ENCODE peak calls at places on chromosomes 3 and 15, in ten cellular contexts. A is Peyer's patch, Z is A549, E is HCT116, Y is K562, C is right lobe of liver, N is heart left ventricle, O is spleen, U is stomach, R is adrenal gland. P is an unnamed sample.

GRCh38 chr15:44738340-44738984 is 2.1 kb downstream of the TRIM69 start:
- DNase-seq in A (no peak), Z (peak), E (peak), Y (peak), C (no peak), N (no peak), O (no peak), U (no peak), R (no peak), P (peak)

GRCh38 chr3:9349321-9350117 is 13.3 kb upstream of the THUMPD3 start:
- DNase-seq in A (no peak), Z (no peak), E (no peak), Y (no peak), C (peak), N (no peak), O (no peak), U (no peak), R (peak), P (no peak)

GRCh38 chr15:89551502-89551901 is 23.8 kb upstream of the TICRR start:
- DNase-seq in A (no peak), Z (no peak), E (no peak), Y (no peak), C (no peak), N (no peak), O (no peak), U (no peak), R (no peak), P (no peak)

GRCh38 chr3:105836533-105836932 is 32.3 kb downstream of the CBLB start:
- DNase-seq in A (peak), Z (no peak), E (no peak), Y (no peak), C (no peak), N (peak), O (no peak), U (no peak), R (no peak), P (no peak)

GRCh38 chr3:100525753-100526612 is 33.6 kb downstream of the TMEM45A start:
- DNase-seq in A (no peak), Z (peak), E (peak), Y (no peak), C (no peak), N (peak), O (no peak), U (no peak), R (no peak), P (no peak)

GRCh38 chr3:104102386-104102785 is 1264.3 kb upstream of the ALCAM start:
- DNase-seq in A (no peak), Z (peak), E (peak), Y (no peak), C (peak), N (no peak), O (no peak), U (no peak), R (no peak), P (peak)

GRCh38 chr3:34283743-34284142 is 485.3 kb downstream of the PDCD6IP start:
- DNase-seq in A (no peak), Z (no peak), E (no peak), Y (no peak), C (no peak), N (no peak), O (no peak), U (no peak), R (no peak), P (no peak)

GRCh38 chr15:30038667-30039523 is 43.9 kb upstream of the GOLGA8J start:
- DNase-seq in A (peak), Z (peak), E (no peak), Y (no peak), C (peak), N (no peak), O (no peak), U (no peak), R (peak), P (no peak)

GRCh38 chr15:80176443-80176842 is 23.6 kb downstream of the FAH start:
- DNase-seq in A (no peak), Z (no peak), E (no peak), Y (no peak), C (peak), N (no peak), O (no peak), U (peak), R (peak), P (no peak)

GRCh38 chr3:173078525-173078924 is 62.5 kb downstream of the SPATA16 start:
- DNase-seq in A (no peak), Z (no peak), E (no peak), Y (no peak), C (no peak), N (no peak), O (no peak), U (no peak), R (no peak), P (no peak)

GRCh38 chr15:88484781-88485246 is 17.3 kb downstream of the MRPS11 start:
- DNase-seq in A (no peak), Z (no peak), E (no peak), Y (no peak), C (no peak), N (no peak), O (no peak), U (no peak), R (no peak), P (no peak)

GRCh38 chr15:51229907-51230328 is 108.5 kb downstream of the CYP19A1 start:
- DNase-seq in A (no peak), Z (peak), E (no peak), Y (peak), C (no peak), N (no peak), O (no peak), U (no peak), R (no peak), P (peak)

GRCh38 chr15:31084176-31084575 is 17.3 kb downstream of the TRPM1 start:
- DNase-seq in A (no peak), Z (no peak), E (no peak), Y (no peak), C (no peak), N (no peak), O (no peak), U (no peak), R (no peak), P (no peak)

GRCh38 chr3:132344666-132345280 is 27.6 kb downstream of the ACP3 start:
- DNase-seq in A (no peak), Z (no peak), E (peak), Y (no peak), C (no peak), N (no peak), O (no peak), U (no peak), R (no peak), P (no peak)

GRCh38 chr3:174377684-174378083 is 481.4 kb upstream of the NAALADL2 start:
- DNase-seq in A (no peak), Z (no peak), E (no peak), Y (no peak), C (no peak), N (no peak), O (no peak), U (no peak), R (no peak), P (no peak)

GRCh38 chr3:192802957-192803899 is 75.9 kb upstream of the FGF12 start:
- DNase-seq in A (no peak), Z (peak), E (peak), Y (peak), C (no peak), N (no peak), O (no peak), U (no peak), R (no peak), P (peak)

GRCh38 chr3:62493116-62493801 is 119.9 kb upstream of the FEZF2 start:
- DNase-seq in A (no peak), Z (no peak), E (no peak), Y (peak), C (no peak), N (no peak), O (no peak), U (no peak), R (no peak), P (no peak)

GRCh38 chr3:168427830-168428471 is 332.2 kb upstream of the GOLIM4 start:
- DNase-seq in A (no peak), Z (no peak), E (no peak), Y (no peak), C (no peak), N (no peak), O (no peak), U (no peak), R (no peak), P (no peak)

GRCh38 chr15:75174102-75174501 is 27.6 kb upstream of the C15orf39 start:
- DNase-seq in A (no peak), Z (no peak), E (no peak), Y (no peak), C (no peak), N (no peak), O (no peak), U (no peak), R (no peak), P (no peak)

GRCh38 chr3:33954956-33955355 is 156.5 kb downstream of the PDCD6IP start:
- DNase-seq in A (no peak), Z (peak), E (no peak), Y (peak), C (no peak), N (no peak), O (no peak), U (no peak), R (no peak), P (peak)

GRCh38 chr3:113166719-113167492 is 44.5 kb upstream of the BOC start:
- DNase-seq in A (no peak), Z (no peak), E (no peak), Y (no peak), C (no peak), N (peak), O (no peak), U (no peak), R (peak), P (no peak)

GRCh38 chr15:69265347-69265955 is 33.3 kb upstream of the PAQR5 start:
- DNase-seq in A (no peak), Z (peak), E (peak), Y (no peak), C (no peak), N (no peak), O (no peak), U (no peak), R (no peak), P (peak)

GRCh38 chr3:64673159-64673715 is 14.6 kb downstream of the ADAMTS9 start:
- DNase-seq in A (no peak), Z (no peak), E (no peak), Y (no peak), C (no peak), N (no peak), O (no peak), U (no peak), R (no peak), P (no peak)

GRCh38 chr3:58150800-58151199 is 60.0 kb downstream of the DNASE1L3 start:
- DNase-seq in A (no peak), Z (no peak), E (no peak), Y (no peak), C (no peak), N (no peak), O (no peak), U (no peak), R (no peak), P (no peak)

GRCh38 chr3:186772886-186773417 is 10.4 kb upstream of the EIF4A2 start:
- DNase-seq in A (peak), Z (no peak), E (no peak), Y (no peak), C (peak), N (peak), O (peak), U (peak), R (peak), P (peak)

GRCh38 chr3:23244642-23245041 is 41.5 kb downstream of the UBE2E2 start:
- DNase-seq in A (no peak), Z (no peak), E (no peak), Y (no peak), C (no peak), N (no peak), O (no peak), U (no peak), R (no peak), P (no peak)
- TF ChIP-seq POLR2A in A (no peak), Z (no peak), E (no peak), Y (no peak), C (no peak), N (no peak), O (no peak), U (no peak), R (no peak), P (no peak)

GRCh38 chr3:141233457-141234161 is 2.0 kb downstream of the PXYLP1 start:
- DNase-seq in A (no peak), Z (no peak), E (no peak), Y (no peak), C (no peak), N (no peak), O (no peak), U (no peak), R (no peak), P (no peak)

GRCh38 chr3:141230293-141230692 is 1.3 kb upstream of the PXYLP1 start:
- DNase-seq in A (no peak), Z (no peak), E (no peak), Y (no peak), C (no peak), N (no peak), O (no peak), U (no peak), R (no peak), P (no peak)

GRCh38 chr3:141229132-141229531 is 2.5 kb upstream of the PXYLP1 start:
- DNase-seq in A (no peak), Z (no peak), E (no peak), Y (no peak), C (no peak), N (no peak), O (no peak), U (no peak), R (no peak), P (no peak)

GRCh38 chr3:141231923-141232861 is 567 bp downstream of the PXYLP1 start:
- DNase-seq in A (peak), Z (no peak), E (no peak), Y (peak), C (peak), N (peak), O (peak), U (peak), R (peak), P (peak)

GRCh38 chr3:141231101-141231922 is at the start of gene PXYLP1:
- DNase-seq in A (peak), Z (peak), E (peak), Y (peak), C (peak), N (peak), O (peak), U (peak), R (peak), P (peak)
- TF ChIP-seq POLR2A in A (peak), Z (peak), E (peak), Y (peak), C (peak), N (no peak), O (peak), U (no peak), R (peak), P (peak)

GRCh38 chr15:68197170-68197492 is 8.0 kb downstream of the CALML4 start:
- DNase-seq in A (peak), Z (no peak), E (no peak), Y (no peak), C (peak), N (no peak), O (no peak), U (no peak), R (no peak), P (no peak)
- TF ChIP-seq POLR2A in A (no peak), Z (no peak), E (no peak), Y (no peak), C (no peak), N (no peak), O (no peak), U (no peak), R (no peak), P (no peak)

GRCh38 chr3:4981688-4982494 is 2.7 kb downstream of the BHLHE40 start:
- DNase-seq in A (no peak), Z (peak), E (no peak), Y (peak), C (no peak), N (no peak), O (no peak), U (no peak), R (peak), P (peak)

GRCh38 chr3:4978966-4979400 is 254 bp upstream of the BHLHE40 start:
- DNase-seq in A (peak), Z (peak), E (peak), Y (peak), C (peak), N (peak), O (peak), U (peak), R (peak), P (peak)

GRCh38 chr3:4979401-4980228 is at the start of gene BHLHE40:
- DNase-seq in A (peak), Z (no peak), E (no peak), Y (no peak), C (no peak), N (no peak), O (peak), U (no peak), R (peak), P (peak)

GRCh38 chr3:4981160-4981687 is 2.0 kb downstream of the BHLHE40 start:
- DNase-seq in A (no peak), Z (peak), E (no peak), Y (no peak), C (no peak), N (no peak), O (no peak), U (no peak), R (no peak), P (peak)

DNA sequence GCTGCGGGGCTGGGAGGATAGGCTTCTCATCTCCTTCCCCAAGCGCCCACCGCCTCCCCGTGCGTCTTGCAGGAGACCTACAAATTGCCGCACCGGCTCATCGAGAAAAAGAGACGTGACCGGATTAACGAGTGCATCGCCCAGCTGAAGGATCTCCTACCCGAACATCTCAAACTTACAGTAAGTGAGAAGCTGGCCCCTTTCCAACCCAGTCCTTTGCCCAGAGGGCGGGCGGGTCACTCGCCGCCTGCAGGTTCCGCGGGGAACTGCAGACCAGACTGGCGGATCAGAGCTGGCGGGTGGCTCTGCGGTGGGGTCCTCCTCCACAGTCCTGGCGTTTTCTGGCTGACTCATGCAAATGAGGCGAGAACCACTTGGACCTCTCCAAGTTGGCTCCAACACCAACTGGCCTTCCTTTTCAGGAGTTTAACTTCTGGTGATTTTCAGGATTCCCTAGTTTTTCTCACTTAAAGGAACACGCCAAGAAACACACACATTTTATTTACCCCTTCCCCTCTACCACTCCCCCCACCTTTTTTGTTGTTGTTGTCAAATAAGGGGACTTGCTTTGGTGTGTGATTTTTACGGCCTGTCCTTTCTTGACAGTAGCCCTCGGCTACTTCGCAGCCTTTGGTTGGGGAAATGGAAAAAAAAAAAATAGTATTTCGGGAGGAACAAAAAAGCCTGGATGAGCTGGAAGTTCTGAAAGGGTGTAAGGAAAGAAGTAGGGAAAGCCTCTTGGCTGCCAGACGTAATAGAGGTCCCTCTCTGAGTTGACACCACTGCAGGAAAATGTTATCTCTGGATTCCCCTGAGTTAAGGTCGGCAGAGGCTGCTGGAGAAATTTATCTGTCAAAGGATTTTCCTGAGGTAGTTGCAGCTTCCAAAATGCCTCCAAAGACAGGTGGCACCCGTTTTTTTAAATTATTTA is 1.3 kb downstream of the BHLHE40 start:
- DNase-seq in A (peak), Z (peak), E (peak), Y (peak), C (peak), N (peak), O (peak), U (peak), R (peak), P (peak)
- TF ChIP-seq POLR2A in A (peak), Z (no peak), E (no peak), Y (peak), C (peak), N (no peak), O (no peak), U (no peak), R (no peak), P (peak)

DNA sequence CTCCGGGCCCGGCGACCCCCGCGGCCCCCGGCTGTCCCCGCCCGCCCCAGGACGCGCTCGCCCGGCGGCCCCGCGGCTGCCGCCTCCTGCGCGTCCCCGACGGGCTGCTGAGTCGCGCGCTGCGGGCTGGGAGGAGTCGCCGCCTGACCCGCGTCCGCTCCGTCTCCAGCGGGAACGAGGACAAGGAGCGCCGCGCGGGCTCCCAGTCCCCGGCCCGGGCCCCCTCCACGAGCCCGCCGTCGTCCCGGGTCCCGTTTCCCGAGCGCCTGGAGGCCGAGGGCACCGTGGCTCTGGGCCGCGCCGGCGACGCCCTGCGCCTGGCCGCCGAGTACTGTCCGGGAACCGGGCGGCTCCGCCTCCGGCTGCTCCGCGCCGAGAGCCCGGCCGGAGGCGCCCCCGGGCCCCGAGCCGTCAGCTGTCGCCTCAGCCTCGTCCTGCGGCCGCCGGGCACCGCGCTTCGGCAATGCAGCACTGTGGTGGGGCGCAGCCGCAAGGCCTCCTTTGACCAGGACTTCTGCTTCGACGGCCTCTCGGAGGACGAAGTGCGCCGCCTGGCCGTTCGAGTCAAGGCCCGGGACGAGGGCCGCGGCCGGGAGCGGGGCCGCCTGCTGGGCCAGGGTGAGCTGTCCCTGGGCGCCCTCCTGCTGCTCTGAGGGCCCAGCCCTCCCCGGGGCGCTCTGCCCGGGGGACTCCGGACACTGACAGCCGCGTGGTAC is 1.5 kb downstream of the C2CD4A start:
- DNase-seq in A (peak), Z (peak), E (no peak), Y (peak), C (peak), N (peak), O (peak), U (peak), R (peak), P (peak)
- TF ChIP-seq POLR2A in A (no peak), Z (no peak), E (no peak), Y (no peak), C (no peak), N (no peak), O (no peak), U (no peak), R (no peak), P (no peak)

GRCh38 chr3:31288641-31289100 is 244.1 kb upstream of the STT3B start:
- DNase-seq in A (peak), Z (peak), E (peak), Y (no peak), C (no peak), N (peak), O (no peak), U (peak), R (peak), P (no peak)

GRCh38 chr3:31289592-31289991 is 243.1 kb upstream of the STT3B start:
- DNase-seq in A (no peak), Z (no peak), E (no peak), Y (no peak), C (no peak), N (no peak), O (no peak), U (no peak), R (no peak), P (no peak)

GRCh38 chr3:31288224-31288623 is 244.5 kb upstream of the STT3B start:
- DNase-seq in A (no peak), Z (no peak), E (no peak), Y (no peak), C (no peak), N (no peak), O (no peak), U (no peak), R (no peak), P (no peak)

GRCh38 chr3:31290046-31290445 is 242.7 kb upstream of the STT3B start:
- DNase-seq in A (no peak), Z (no peak), E (no peak), Y (no peak), C (no peak), N (no peak), O (no peak), U (no peak), R (no peak), P (no peak)

DNA sequence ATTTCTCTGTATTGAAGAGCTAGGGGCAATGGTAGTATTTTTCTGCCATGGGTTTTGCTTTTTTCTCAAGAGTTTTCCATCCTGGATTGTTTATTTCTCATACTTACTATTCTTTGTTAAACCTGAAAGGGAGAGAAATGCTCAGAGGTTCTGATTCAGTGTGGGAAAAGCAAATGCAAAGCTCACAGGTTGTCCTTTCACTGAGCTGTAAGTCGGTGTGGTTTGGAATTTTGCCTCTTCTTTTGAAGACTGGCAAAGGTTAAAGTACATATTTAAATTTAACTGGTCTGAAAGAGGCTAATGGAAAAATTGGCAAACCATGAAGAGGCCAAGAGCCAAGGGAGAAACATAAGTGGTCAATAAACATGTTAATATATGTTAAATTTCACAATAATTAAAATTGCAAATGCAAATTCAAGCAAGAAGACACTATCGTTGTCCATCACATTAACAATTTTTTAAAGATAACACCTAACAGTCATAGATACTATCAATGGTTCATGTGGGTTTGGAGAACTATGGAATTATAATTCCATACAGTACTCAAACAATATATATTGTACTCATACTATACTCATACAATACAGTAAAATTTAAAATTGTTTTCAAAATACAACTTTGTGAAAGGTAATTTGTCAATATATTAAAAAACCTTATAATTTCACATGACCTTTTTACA is 246.8 kb upstream of the STT3B start:
- DNase-seq in A (no peak), Z (no peak), E (no peak), Y (no peak), C (no peak), N (no peak), O (no peak), U (no peak), R (no peak), P (no peak)
- TF ChIP-seq POLR2A in A (no peak), Z (no peak), E (no peak), Y (no peak), C (no peak), N (no peak), O (no peak), U (no peak), R (no peak), P (no peak)

P was measured in erythroblast.